ENCODE peak calls at places on chromosomes 12 and 14, in seven cellular contexts. I, Y, V, K, S, L and H are unnamed samples.

GRCh38 chr12:3972576-3972975 is 99.4 kb upstream of the PARP11 start:
- DNase-seq in I (no peak), Y (no peak), V (no peak), K (no peak), S (no peak), L (no peak), H (no peak)

GRCh38 chr12:75135021-75135420 is 74.6 kb downstream of the KCNC2 start:
- DNase-seq in I (no peak), Y (no peak), V (no peak), K (no peak), S (no peak), L (no peak), H (no peak)

GRCh38 chr12:59149995-59150642 is 229.8 kb upstream of the LRIG3 start:
- DNase-seq in I (no peak), Y (peak; percentile 84), V (peak; percentile 77), K (no peak), S (peak; percentile 66), L (no peak), H (peak; percentile 47)

GRCh38 chr14:65910108-65910507 is 497.6 kb downstream of the FUT8 start:
- DNase-seq in I (no peak), Y (peak; percentile 28), V (no peak), K (no peak), S (peak; percentile 8), L (no peak), H (no peak)

GRCh38 chr12:51028126-51028810 is 2.1 kb upstream of the SLC11A2 start:
- DNase-seq in I (peak; percentile 77), Y (peak; percentile 33), V (peak; percentile 70), K (no peak), S (no peak), L (peak; percentile 64), H (no peak)

GRCh38 chr12:6166808-6167207 is 33.4 kb upstream of the CD9 start:
- DNase-seq in I (no peak), Y (no peak), V (no peak), K (no peak), S (no peak), L (no peak), H (no peak)

GRCh38 chr12:27422697-27423096 is 23.8 kb upstream of the SMCO2 start:
- DNase-seq in I (no peak), Y (no peak), V (no peak), K (no peak), S (no peak), L (no peak), H (no peak)

GRCh38 chr12:68870443-68870842 is 62.5 kb downstream of the MDM2 start:
- DNase-seq in I (no peak), Y (no peak), V (no peak), K (no peak), S (no peak), L (no peak), H (no peak)

GRCh38 chr12:89578499-89578898 is 52.7 kb upstream of the POC1B start:
- DNase-seq in I (no peak), Y (no peak), V (no peak), K (no peak), S (no peak), L (no peak), H (no peak)

GRCh38 chr14:44897041-44897843 is 64.5 kb downstream of the KLHL28 start:
- DNase-seq in I (peak; percentile 99), Y (peak; percentile 97), V (peak; percentile 94), K (peak; percentile 99), S (peak; percentile 84), L (peak; percentile 98), H (peak; percentile 96)

GRCh38 chr12:101828463-101829196 is 2.1 kb downstream of the GNPTAB start:
- DNase-seq in I (no peak), Y (no peak), V (no peak), K (no peak), S (no peak), L (no peak), H (no peak)

GRCh38 chr14:85316701-85317100 is 213.2 kb upstream of the FLRT2 start:
- DNase-seq in I (no peak), Y (peak; percentile 15), V (no peak), K (no peak), S (no peak), L (no peak), H (no peak)

GRCh38 chr14:104683653-104684448 is 5.6 kb upstream of the INF2 start:
- DNase-seq in I (no peak), Y (no peak), V (no peak), K (no peak), S (no peak), L (no peak), H (no peak)

GRCh38 chr14:65243766-65244442 is 141.6 kb upstream of the MAX start:
- DNase-seq in I (no peak), Y (peak; percentile 36), V (peak; percentile 78), K (no peak), S (no peak), L (no peak), H (no peak)

GRCh38 chr12:12715459-12716150 is 1.6 kb upstream of the CDKN1B start:
- DNase-seq in I (no peak), Y (no peak), V (no peak), K (no peak), S (no peak), L (no peak), H (peak; percentile 71)

GRCh38 chr12:71138011-71138410 is 19.8 kb downstream of the TSPAN8 start:
- DNase-seq in I (no peak), Y (no peak), V (no peak), K (no peak), S (no peak), L (no peak), H (no peak)
- TF ChIP-seq CTCF in I (no peak), Y (no peak), V (no peak), K (no peak), S (no peak), L (no peak), H (no peak)

DNA sequence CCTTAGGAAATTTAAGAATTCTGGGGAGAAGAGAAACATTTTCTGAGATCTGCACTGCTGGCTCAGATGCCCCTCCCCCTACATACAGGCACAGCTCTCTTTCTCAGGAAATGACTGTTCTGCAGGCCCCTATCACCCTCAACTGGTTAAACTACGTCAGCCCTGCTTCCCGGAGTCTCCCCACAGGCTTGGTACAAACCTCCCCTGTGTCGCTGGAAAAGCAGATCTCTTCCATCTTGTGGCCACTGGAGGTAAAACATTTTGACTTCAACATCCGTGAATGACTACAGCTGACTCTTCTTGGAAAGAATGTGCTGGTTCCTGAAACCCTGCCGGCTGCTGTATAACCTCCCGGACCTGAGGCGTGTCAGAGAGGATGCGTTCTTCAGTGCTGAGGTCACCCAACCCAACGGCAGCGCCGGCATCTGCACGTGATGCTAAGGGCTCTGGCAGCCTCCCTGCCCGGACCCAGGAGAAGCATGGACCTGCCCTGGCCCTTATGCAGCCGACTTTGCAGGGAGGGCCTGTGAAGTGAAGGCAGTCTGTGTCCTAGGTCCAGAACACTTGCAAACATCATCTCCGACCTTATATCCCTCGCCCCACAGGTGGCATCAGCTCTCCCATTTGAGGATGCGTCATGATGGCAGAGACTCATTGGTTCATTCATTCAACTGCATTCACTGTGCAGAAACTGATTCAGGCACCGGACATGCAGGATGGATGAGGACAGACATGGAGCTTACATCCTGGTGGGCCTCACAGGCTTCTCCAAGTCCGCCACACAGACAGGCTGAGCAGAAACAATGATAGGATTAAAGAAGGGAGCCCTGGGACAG is 129.2 kb downstream of the GCH1 start:
- DNase-seq in I (peak; percentile 78), Y (peak; percentile 100), V (peak; percentile 78), K (peak; percentile 59), S (peak; percentile 99), L (peak; percentile 87), H (peak; percentile 44)
- H3K4me3 ChIP-seq in I (no peak overlapping the region), Y (no peak overlapping the region), V (no peak overlapping the region), K (no peak overlapping the region), S (no peak overlapping the region), L (no peak overlapping the region), H (no peak overlapping the region)

DNA sequence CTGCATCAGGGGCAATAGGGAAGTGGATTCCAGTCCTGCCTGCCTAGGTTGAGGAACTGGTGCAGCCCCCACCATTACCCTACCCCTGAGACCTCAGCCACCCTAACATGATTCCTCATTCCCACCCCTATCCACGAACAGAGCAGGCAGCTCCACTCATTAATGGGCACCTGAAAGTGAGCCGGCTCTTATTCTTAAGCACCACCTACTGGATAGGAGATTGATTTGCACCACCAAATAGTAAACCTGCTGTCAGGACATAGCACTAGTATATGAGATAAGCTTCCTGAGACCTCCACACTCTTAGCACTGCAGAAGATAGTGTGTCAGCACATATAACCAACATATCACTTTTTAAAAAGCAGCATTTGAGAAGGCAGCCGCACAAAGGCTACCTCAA is 573.2 kb downstream of the SOX5 start:
- DNase-seq in I (no peak), Y (no peak), V (peak; percentile 2), K (no peak), S (no peak), L (no peak), H (no peak)
- TF ChIP-seq CTCF in I (no peak), Y (no peak), V (peak; percentile 54), K (no peak), S (no peak), L (no peak), H (no peak)

GRCh38 chr12:14774074-14774943 is 29.0 kb downstream of the WBP11 start:
- DNase-seq in I (peak; percentile 97), Y (peak; percentile 94), V (peak; percentile 88), K (peak; percentile 97), S (peak; percentile 86), L (peak; percentile 98), H (peak; percentile 89)

GRCh38 chr12:14777271-14777670 is 26.0 kb downstream of the WBP11 start:
- DNase-seq in I (no peak), Y (no peak), V (peak; percentile 77), K (peak; percentile 72), S (no peak), L (no peak), H (no peak)

GRCh38 chr12:14775652-14776020 is 27.6 kb downstream of the WBP11 start:
- DNase-seq in I (no peak), Y (peak; percentile 73), V (no peak), K (no peak), S (peak; percentile 25), L (no peak), H (no peak)

GRCh38 chr12:14774944-14775651 is 28.2 kb downstream of the WBP11 start:
- DNase-seq in I (peak; percentile 41), Y (peak; percentile 65), V (no peak), K (peak; percentile 56), S (peak; percentile 45), L (peak; percentile 39), H (no peak)

DNA sequence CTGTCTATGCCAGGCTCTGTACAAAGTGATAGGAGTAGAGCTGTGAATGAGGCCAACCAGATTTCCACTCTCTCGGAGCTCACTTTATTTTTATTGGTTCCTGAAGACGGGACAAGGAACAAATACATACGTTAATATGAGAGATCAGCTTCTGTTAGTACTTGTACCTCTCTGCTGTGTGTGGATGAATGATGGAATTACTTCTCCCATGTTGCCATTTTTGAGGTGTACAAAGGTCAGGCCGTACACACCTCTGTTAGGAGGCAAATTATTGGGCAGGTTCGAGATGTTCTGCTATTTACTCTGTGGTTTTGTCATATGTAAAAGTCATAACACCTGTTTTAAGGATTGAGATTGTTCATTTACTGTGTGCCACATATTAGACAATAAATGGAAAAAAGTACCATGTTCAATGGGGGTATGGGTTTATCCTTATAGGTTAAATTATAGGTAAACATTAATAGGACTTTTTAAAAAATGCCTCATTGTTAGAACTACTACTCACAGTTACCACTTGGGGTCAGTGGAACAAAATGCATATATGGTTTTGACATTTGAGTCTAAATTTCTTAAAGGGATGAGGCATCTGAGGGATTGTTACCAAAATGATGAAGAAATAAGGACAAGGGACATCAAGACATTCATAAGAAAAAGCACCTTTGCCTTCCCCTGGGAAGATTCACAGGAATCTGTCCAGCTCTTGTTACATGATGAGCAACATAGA is 26.9 kb downstream of the WBP11 start:
- DNase-seq in I (no peak), Y (peak; percentile 29), V (no peak), K (no peak), S (no peak), L (no peak), H (no peak)
- H3K4me3 ChIP-seq in I (no peak overlapping the region), Y (no peak overlapping the region), V (no peak overlapping the region), K (peak overlapping the region; percentile 73), S (peak overlapping the region; percentile 87), L (peak overlapping the region; percentile 79), H (no peak overlapping the region)